ENCODE peak calls at places on chromosome 1, in nine cellular contexts. One of them, this sample, is unnamed.

GRCh38 chr1:240811261-240811660 is 199.3 kb upstream of the GREM2 start:
- DNase-seq in mesenchymal stem cell: no peak
- DNase-seq in stomach: no peak
- DNase-seq in H9: no peak
- DNase-seq in heart left ventricle: no peak
- DNase-seq in A549: no peak
- DNase-seq in psoas muscle: no peak
- DNase-seq in left lung: no peak
- DNase-seq in cardiac muscle cell: no peak
- DNase-seq in this sample: no peak

GRCh38 chr1:196357913-196358312 is 250.3 kb downstream of the KCNT2 start:
- DNase-seq in mesenchymal stem cell: no peak
- DNase-seq in stomach: no peak
- DNase-seq in H9: no peak
- DNase-seq in heart left ventricle: no peak
- DNase-seq in A549: no peak
- DNase-seq in psoas muscle: no peak
- DNase-seq in left lung: no peak
- DNase-seq in cardiac muscle cell: no peak
- DNase-seq in this sample: no peak

GRCh38 chr1:209756608-209757445 is 974 bp downstream of the TRAF3IP3 start:
- DNase-seq in mesenchymal stem cell: no peak
- DNase-seq in stomach: peak; percentile 41
- DNase-seq in H9: no peak
- DNase-seq in heart left ventricle: no peak
- DNase-seq in A549: no peak
- DNase-seq in psoas muscle: no peak
- DNase-seq in left lung: peak; percentile 59
- DNase-seq in cardiac muscle cell: no peak
- DNase-seq in this sample: no peak

GRCh38 chr1:220652995-220653394 is 37.2 kb upstream of the C1orf115 start:
- DNase-seq in mesenchymal stem cell: no peak
- DNase-seq in stomach: no peak
- DNase-seq in H9: no peak
- DNase-seq in heart left ventricle: no peak
- DNase-seq in A549: no peak
- DNase-seq in psoas muscle: no peak
- DNase-seq in left lung: no peak
- DNase-seq in cardiac muscle cell: no peak
- DNase-seq in this sample: no peak

GRCh38 chr1:17441265-17441992 is 2.0 kb upstream of the RCC2 start:
- DNase-seq in mesenchymal stem cell: peak; percentile 38
- DNase-seq in stomach: no peak
- DNase-seq in H9: no peak
- DNase-seq in heart left ventricle: peak; percentile 4
- DNase-seq in A549: no peak
- DNase-seq in psoas muscle: no peak
- DNase-seq in left lung: no peak
- DNase-seq in cardiac muscle cell: peak; percentile 58
- DNase-seq in this sample: no peak

GRCh38 chr1:185044981-185045792 is at the start of gene RNF2:
- DNase-seq in mesenchymal stem cell: peak; percentile 79
- DNase-seq in stomach: peak; percentile 80
- DNase-seq in H9: peak; percentile 88
- DNase-seq in heart left ventricle: peak; percentile 92
- DNase-seq in A549: peak; percentile 57
- DNase-seq in psoas muscle: peak; percentile 86
- DNase-seq in left lung: peak; percentile 84
- DNase-seq in cardiac muscle cell: peak; percentile 90
- DNase-seq in this sample: peak; percentile 77

GRCh38 chr1:234933031-234933430 is 195.6 kb downstream of the TOMM20 start:
- DNase-seq in mesenchymal stem cell: no peak
- DNase-seq in stomach: peak; percentile 53
- DNase-seq in H9: peak; percentile 25
- DNase-seq in heart left ventricle: no peak
- DNase-seq in A549: no peak
- DNase-seq in psoas muscle: peak; percentile 27
- DNase-seq in left lung: no peak
- DNase-seq in cardiac muscle cell: no peak
- DNase-seq in this sample: peak; percentile 82

GRCh38 chr1:2198571-2198970 is 4.0 kb upstream of the FAAP20 start:
- DNase-seq in mesenchymal stem cell: no peak
- DNase-seq in stomach: peak; percentile 86
- DNase-seq in H9: no peak
- DNase-seq in heart left ventricle: no peak
- DNase-seq in A549: no peak
- DNase-seq in psoas muscle: no peak
- DNase-seq in left lung: no peak
- DNase-seq in cardiac muscle cell: no peak
- DNase-seq in this sample: no peak

GRCh38 chr1:40652452-40652851 is 13.0 kb downstream of the RIMS3 start:
- DNase-seq in mesenchymal stem cell: no peak
- DNase-seq in stomach: no peak
- DNase-seq in H9: no peak
- DNase-seq in heart left ventricle: no peak
- DNase-seq in A549: no peak
- DNase-seq in psoas muscle: no peak
- DNase-seq in left lung: no peak
- DNase-seq in cardiac muscle cell: no peak
- DNase-seq in this sample: no peak

GRCh38 chr1:55188909-55189308 is 26.3 kb downstream of the USP24 start:
- DNase-seq in mesenchymal stem cell: no peak
- DNase-seq in stomach: no peak
- DNase-seq in H9: no peak
- DNase-seq in heart left ventricle: no peak
- DNase-seq in A549: no peak
- DNase-seq in psoas muscle: no peak
- DNase-seq in left lung: no peak
- DNase-seq in cardiac muscle cell: no peak
- DNase-seq in this sample: no peak

GRCh38 chr1:61616830-61617229 is 108.1 kb downstream of the TM2D1 start:
- DNase-seq in mesenchymal stem cell: no peak
- DNase-seq in stomach: no peak
- DNase-seq in H9: no peak
- DNase-seq in heart left ventricle: no peak
- DNase-seq in A549: no peak
- DNase-seq in psoas muscle: no peak
- DNase-seq in left lung: no peak
- DNase-seq in cardiac muscle cell: no peak
- DNase-seq in this sample: no peak

GRCh38 chr1:58901008-58901407 is 117.2 kb upstream of the JUN start:
- DNase-seq in mesenchymal stem cell: no peak
- DNase-seq in stomach: no peak
- DNase-seq in H9: no peak
- DNase-seq in heart left ventricle: no peak
- DNase-seq in A549: no peak
- DNase-seq in psoas muscle: no peak
- DNase-seq in left lung: no peak
- DNase-seq in cardiac muscle cell: no peak
- DNase-seq in this sample: no peak

GRCh38 chr1:204520834-204521709 is 4.9 kb downstream of the MDM4 start:
- DNase-seq in mesenchymal stem cell: peak; percentile 58
- DNase-seq in stomach: no peak
- DNase-seq in H9: no peak
- DNase-seq in heart left ventricle: no peak
- DNase-seq in A549: no peak
- DNase-seq in psoas muscle: no peak
- DNase-seq in left lung: no peak
- DNase-seq in cardiac muscle cell: peak; percentile 39
- DNase-seq in this sample: no peak

GRCh38 chr1:15406911-15407559 is 2.7 kb upstream of the EFHD2 start:
- DNase-seq in mesenchymal stem cell: peak; percentile 60
- DNase-seq in stomach: no peak
- DNase-seq in H9: no peak
- DNase-seq in heart left ventricle: no peak
- DNase-seq in A549: no peak
- DNase-seq in psoas muscle: peak; percentile 56
- DNase-seq in left lung: no peak
- DNase-seq in cardiac muscle cell: peak; percentile 64
- DNase-seq in this sample: peak; percentile 72

GRCh38 chr1:50424045-50424939 is 1.0 kb upstream of the DMRTA2 start:
- DNase-seq in mesenchymal stem cell: peak; percentile 38
- DNase-seq in stomach: no peak
- DNase-seq in H9: no peak
- DNase-seq in heart left ventricle: no peak
- DNase-seq in A549: no peak
- DNase-seq in psoas muscle: no peak
- DNase-seq in left lung: no peak
- DNase-seq in cardiac muscle cell: no peak
- DNase-seq in this sample: no peak

GRCh38 chr1:50423670-50424000 is 392 bp upstream of the DMRTA2 start:
- DNase-seq in mesenchymal stem cell: peak; percentile 36
- DNase-seq in stomach: no peak
- DNase-seq in H9: peak; percentile 75
- DNase-seq in heart left ventricle: peak; percentile 40
- DNase-seq in A549: peak; percentile 58
- DNase-seq in psoas muscle: no peak
- DNase-seq in left lung: no peak
- DNase-seq in cardiac muscle cell: peak; percentile 29
- DNase-seq in this sample: no peak

GRCh38 chr1:50425376-50426107 is 2.3 kb upstream of the DMRTA2 start:
- DNase-seq in mesenchymal stem cell: peak; percentile 31
- DNase-seq in stomach: no peak
- DNase-seq in H9: peak; percentile 51
- DNase-seq in heart left ventricle: no peak
- DNase-seq in A549: peak; percentile 60
- DNase-seq in psoas muscle: no peak
- DNase-seq in left lung: no peak
- DNase-seq in cardiac muscle cell: peak; percentile 21
- DNase-seq in this sample: no peak

GRCh38 chr1:50426108-50426700 is 3.0 kb upstream of the DMRTA2 start:
- DNase-seq in mesenchymal stem cell: no peak
- DNase-seq in stomach: no peak
- DNase-seq in H9: peak; percentile 40
- DNase-seq in heart left ventricle: no peak
- DNase-seq in A549: no peak
- DNase-seq in psoas muscle: no peak
- DNase-seq in left lung: no peak
- DNase-seq in cardiac muscle cell: no peak
- DNase-seq in this sample: no peak

GRCh38 chr1:50424940-50425375 is 1.7 kb upstream of the DMRTA2 start:
- DNase-seq in mesenchymal stem cell: no peak
- DNase-seq in stomach: no peak
- DNase-seq in H9: peak; percentile 48
- DNase-seq in heart left ventricle: no peak
- DNase-seq in A549: no peak
- DNase-seq in psoas muscle: no peak
- DNase-seq in left lung: no peak
- DNase-seq in cardiac muscle cell: no peak
- DNase-seq in this sample: no peak
- H3K9me3 ChIP-seq in mesenchymal stem cell: no peaks in the 10 kb centered on the region
- H3K9me3 ChIP-seq in stomach: no peaks in the 10 kb centered on the region
- H3K9me3 ChIP-seq in H9: no peaks in the 10 kb centered on the region
- H3K9me3 ChIP-seq in heart left ventricle: no peaks in the 10 kb centered on the region
- H3K9me3 ChIP-seq in A549: no peaks in the 10 kb centered on the region
- H3K9me3 ChIP-seq in psoas muscle: no peaks in the 10 kb centered on the region
- H3K9me3 ChIP-seq in left lung: no peaks in the 10 kb centered on the region
- H3K9me3 ChIP-seq in cardiac muscle cell: no peaks in the 10 kb centered on the region
- H3K9me3 ChIP-seq in this sample: no peaks in the 10 kb centered on the region

GRCh38 chr1:64734289-64734652 is 10.6 kb upstream of the RAVER2 start:
- DNase-seq in mesenchymal stem cell: no peak
- DNase-seq in stomach: no peak
- DNase-seq in H9: no peak
- DNase-seq in heart left ventricle: no peak
- DNase-seq in A549: no peak
- DNase-seq in psoas muscle: no peak
- DNase-seq in left lung: no peak
- DNase-seq in cardiac muscle cell: no peak
- DNase-seq in this sample: no peak

DNA sequence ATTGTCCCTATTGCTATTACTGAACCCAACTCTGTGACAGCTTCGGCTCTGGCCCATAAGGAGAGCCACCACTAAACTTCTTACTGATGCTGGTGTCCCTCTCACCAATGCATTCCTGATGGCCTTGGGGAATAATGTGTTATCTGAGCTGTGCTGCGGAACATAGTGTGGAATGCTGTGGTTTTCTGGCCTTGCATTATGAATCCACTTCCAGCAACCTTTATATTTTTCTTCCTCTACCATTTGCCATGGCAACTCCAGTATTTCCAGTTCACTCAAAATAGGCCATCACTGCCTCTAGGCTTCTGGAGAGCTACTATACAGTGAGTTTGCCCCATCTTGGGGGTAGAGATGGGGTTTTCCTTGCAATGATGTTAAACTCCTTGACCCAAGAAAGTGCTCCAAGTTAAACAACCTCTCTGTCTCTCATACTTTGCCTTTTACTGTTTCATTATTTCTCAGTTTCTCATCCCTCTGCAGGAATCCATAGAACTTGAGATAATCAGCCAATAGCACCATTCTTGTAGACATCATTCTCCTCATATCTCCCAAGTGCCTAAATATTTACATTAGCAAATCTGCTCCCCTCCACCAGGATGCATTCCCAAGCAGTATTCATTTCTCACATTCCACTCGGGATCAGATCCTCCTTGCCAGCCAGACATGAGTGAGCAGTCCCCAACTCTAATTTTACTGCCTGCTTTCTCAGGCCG is 11.1 kb upstream of the RAVER2 start:
- DNase-seq in mesenchymal stem cell: peak; percentile 69
- DNase-seq in stomach: no peak
- DNase-seq in H9: no peak
- DNase-seq in heart left ventricle: no peak
- DNase-seq in A549: no peak
- DNase-seq in psoas muscle: no peak
- DNase-seq in left lung: no peak
- DNase-seq in cardiac muscle cell: peak; percentile 66
- DNase-seq in this sample: no peak
- H3K27ac ChIP-seq in mesenchymal stem cell: no peak overlapping the region
- H3K27ac ChIP-seq in stomach: no peak overlapping the region
- H3K27ac ChIP-seq in H9: no peak overlapping the region
- H3K27ac ChIP-seq in heart left ventricle: no peak overlapping the region
- H3K27ac ChIP-seq in A549: no peak overlapping the region
- H3K27ac ChIP-seq in psoas muscle: no peak overlapping the region
- H3K27ac ChIP-seq in left lung: no peak overlapping the region
- H3K27ac ChIP-seq in cardiac muscle cell: no peak overlapping the region
- H3K27ac ChIP-seq in this sample: no peak overlapping the region

GRCh38 chr1:203097001-203097400 is 11.2 kb upstream of the MYOG start:
- DNase-seq in mesenchymal stem cell: no peak
- DNase-seq in stomach: no peak
- DNase-seq in H9: no peak
- DNase-seq in heart left ventricle: no peak
- DNase-seq in A549: no peak
- DNase-seq in psoas muscle: no peak
- DNase-seq in left lung: no peak
- DNase-seq in cardiac muscle cell: no peak
- DNase-seq in this sample: no peak
- H3K9me3 ChIP-seq in mesenchymal stem cell: peaks cover 35% of the 10 kb centered on the region
- H3K9me3 ChIP-seq in stomach: peaks cover 4% of the 10 kb centered on the region
- H3K9me3 ChIP-seq in H9: no peaks in the 10 kb centered on the region
- H3K9me3 ChIP-seq in heart left ventricle: no peaks in the 10 kb centered on the region
- H3K9me3 ChIP-seq in A549: peaks cover 18% of the 10 kb centered on the region
- H3K9me3 ChIP-seq in psoas muscle: peaks cover 8% of the 10 kb centered on the region
- H3K9me3 ChIP-seq in left lung: peaks cover 25% of the 10 kb centered on the region
- H3K9me3 ChIP-seq in cardiac muscle cell: no peaks in the 10 kb centered on the region
- H3K9me3 ChIP-seq in this sample: peaks cover 9% of the 10 kb centered on the region

DNA sequence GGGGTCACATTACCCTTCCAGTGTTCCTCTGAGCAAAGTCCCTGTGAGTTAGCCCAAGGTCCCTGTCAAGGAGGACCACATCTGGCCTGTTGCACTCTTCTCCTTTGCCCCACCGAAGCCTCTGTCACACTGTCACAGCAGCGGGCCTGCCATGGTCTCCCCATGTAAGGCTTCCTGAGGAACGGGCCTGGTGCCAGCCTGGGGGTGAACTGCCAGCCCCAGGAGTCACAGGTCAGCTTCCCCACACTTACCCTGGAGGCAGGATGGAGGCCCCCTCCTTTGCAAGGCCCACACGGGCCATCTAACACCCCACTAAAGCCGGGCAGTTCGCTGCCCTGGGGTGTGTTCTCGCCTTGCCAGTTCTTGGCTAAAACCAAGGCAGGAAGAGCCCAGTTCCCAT is 14.1 kb downstream of the TNFRSF1B start:
- DNase-seq in mesenchymal stem cell: no peak
- DNase-seq in stomach: no peak
- DNase-seq in H9: no peak
- DNase-seq in heart left ventricle: no peak
- DNase-seq in A549: no peak
- DNase-seq in psoas muscle: no peak
- DNase-seq in left lung: no peak
- DNase-seq in cardiac muscle cell: no peak
- DNase-seq in this sample: no peak
- H3K27ac ChIP-seq in mesenchymal stem cell: no peak overlapping the region
- H3K27ac ChIP-seq in stomach: peak overlapping the region; percentile 74
- H3K27ac ChIP-seq in H9: no peak overlapping the region
- H3K27ac ChIP-seq in heart left ventricle: peak overlapping the region; percentile 96
- H3K27ac ChIP-seq in A549: no peak overlapping the region
- H3K27ac ChIP-seq in psoas muscle: peak overlapping the region; percentile 58
- H3K27ac ChIP-seq in left lung: peak overlapping the region; percentile 94
- H3K27ac ChIP-seq in cardiac muscle cell: no peak overlapping the region
- H3K27ac ChIP-seq in this sample: peak overlapping the region; percentile 60